ENCODE peak calls at places on chromosomes 1 and 21, in four cellular contexts. One of them, this sample, is unnamed.

GRCh38 chr1:235844776-235845175 is 21.9 kb downstream of the LYST start:
- DNase-seq in Right ventricle myocardium superior: no peak
- DNase-seq in activated T-helper 1 cell treated with Interleukin-2 at 50 U/mL for 16 hours: no peak
- DNase-seq in osteocyte: no peak
- DNase-seq in this sample: no peak

GRCh38 chr1:9651565-9652378 is at the start of gene PIK3CD:
- DNase-seq in Right ventricle myocardium superior: peak
- DNase-seq in activated T-helper 1 cell treated with Interleukin-2 at 50 U/mL for 16 hours: peak
- DNase-seq in osteocyte: no peak
- DNase-seq in this sample: peak

GRCh38 chr21:36282568-36283230 is 37.3 kb upstream of the MORC3 start:
- DNase-seq in Right ventricle myocardium superior: no peak
- DNase-seq in activated T-helper 1 cell treated with Interleukin-2 at 50 U/mL for 16 hours: no peak
- DNase-seq in osteocyte: no peak
- DNase-seq in this sample: no peak

GRCh38 chr1:46341222-46342083 is 846 bp downstream of the NSUN4 start:
- DNase-seq in Right ventricle myocardium superior: peak
- DNase-seq in activated T-helper 1 cell treated with Interleukin-2 at 50 U/mL for 16 hours: no peak
- DNase-seq in osteocyte: no peak
- DNase-seq in this sample: no peak

GRCh38 chr1:64933296-64934070 is 32.9 kb downstream of the JAK1 start:
- DNase-seq in Right ventricle myocardium superior: no peak
- DNase-seq in activated T-helper 1 cell treated with Interleukin-2 at 50 U/mL for 16 hours: no peak
- DNase-seq in osteocyte: no peak
- DNase-seq in this sample: no peak

GRCh38 chr1:79128726-79129125 is 122.2 kb upstream of the ADGRL4 start:
- DNase-seq in Right ventricle myocardium superior: no peak
- DNase-seq in activated T-helper 1 cell treated with Interleukin-2 at 50 U/mL for 16 hours: no peak
- DNase-seq in osteocyte: no peak
- DNase-seq in this sample: no peak

GRCh38 chr1:28898267-28898955 is 16.0 kb upstream of the EPB41 start:
- DNase-seq in Right ventricle myocardium superior: peak
- DNase-seq in activated T-helper 1 cell treated with Interleukin-2 at 50 U/mL for 16 hours: no peak
- DNase-seq in osteocyte: no peak
- DNase-seq in this sample: no peak

GRCh38 chr1:26530898-26531598 is 1.5 kb downstream of the RPS6KA1 start:
- DNase-seq in Right ventricle myocardium superior: no peak
- DNase-seq in activated T-helper 1 cell treated with Interleukin-2 at 50 U/mL for 16 hours: no peak
- DNase-seq in osteocyte: no peak
- DNase-seq in this sample: no peak

GRCh38 chr1:24705260-24706073 is 39.8 kb upstream of the CLIC4 start:
- DNase-seq in Right ventricle myocardium superior: peak
- DNase-seq in activated T-helper 1 cell treated with Interleukin-2 at 50 U/mL for 16 hours: no peak
- DNase-seq in osteocyte: no peak
- DNase-seq in this sample: no peak

GRCh38 chr1:84390231-84390630 is 8.1 kb upstream of the DNASE2B start:
- DNase-seq in Right ventricle myocardium superior: no peak
- DNase-seq in activated T-helper 1 cell treated with Interleukin-2 at 50 U/mL for 16 hours: no peak
- DNase-seq in osteocyte: no peak
- DNase-seq in this sample: no peak

GRCh38 chr1:231935856-231936255 is 309.3 kb downstream of the DISC1 start:
- DNase-seq in Right ventricle myocardium superior: no peak
- DNase-seq in activated T-helper 1 cell treated with Interleukin-2 at 50 U/mL for 16 hours: no peak
- DNase-seq in osteocyte: no peak
- DNase-seq in this sample: no peak

GRCh38 chr1:85465099-85465790 is at the start of gene DDAH1:
- DNase-seq in Right ventricle myocardium superior: peak
- DNase-seq in activated T-helper 1 cell treated with Interleukin-2 at 50 U/mL for 16 hours: no peak
- DNase-seq in osteocyte: no peak
- DNase-seq in this sample: no peak

GRCh38 chr1:90951009-90951408 is 70.8 kb downstream of the ZNF644 start:
- DNase-seq in Right ventricle myocardium superior: no peak
- DNase-seq in activated T-helper 1 cell treated with Interleukin-2 at 50 U/mL for 16 hours: no peak
- DNase-seq in osteocyte: no peak
- DNase-seq in this sample: no peak

GRCh38 chr1:233652536-233652935 is 38.6 kb downstream of the KCNK1 start:
- DNase-seq in Right ventricle myocardium superior: no peak
- DNase-seq in activated T-helper 1 cell treated with Interleukin-2 at 50 U/mL for 16 hours: no peak
- DNase-seq in osteocyte: no peak
- DNase-seq in this sample: no peak

GRCh38 chr1:9659328-9659727 is 7.8 kb downstream of the PIK3CD start:
- DNase-seq in Right ventricle myocardium superior: no peak
- DNase-seq in activated T-helper 1 cell treated with Interleukin-2 at 50 U/mL for 16 hours: no peak
- DNase-seq in osteocyte: no peak
- DNase-seq in this sample: no peak

GRCh38 chr1:2632561-2633361 is at the start of gene MMEL1:
- DNase-seq in Right ventricle myocardium superior: no peak
- DNase-seq in activated T-helper 1 cell treated with Interleukin-2 at 50 U/mL for 16 hours: no peak
- DNase-seq in osteocyte: no peak
- DNase-seq in this sample: no peak

GRCh38 chr1:228417061-228417460 is 400 bp upstream of the TRIM17 start:
- DNase-seq in Right ventricle myocardium superior: no peak
- DNase-seq in activated T-helper 1 cell treated with Interleukin-2 at 50 U/mL for 16 hours: no peak
- DNase-seq in osteocyte: no peak
- DNase-seq in this sample: no peak

GRCh38 chr1:107782192-107782845 is 182.7 kb downstream of the VAV3 start:
- DNase-seq in Right ventricle myocardium superior: no peak
- DNase-seq in activated T-helper 1 cell treated with Interleukin-2 at 50 U/mL for 16 hours: no peak
- DNase-seq in osteocyte: no peak
- DNase-seq in this sample: no peak

GRCh38 chr21:23067672-23068071 is 2069.5 kb downstream of the NCAM2 start:
- DNase-seq in Right ventricle myocardium superior: no peak
- DNase-seq in activated T-helper 1 cell treated with Interleukin-2 at 50 U/mL for 16 hours: no peak
- DNase-seq in osteocyte: no peak
- DNase-seq in this sample: no peak

GRCh38 chr1:195328681-195329080 is 1279.6 kb downstream of the KCNT2 start:
- DNase-seq in Right ventricle myocardium superior: no peak
- DNase-seq in activated T-helper 1 cell treated with Interleukin-2 at 50 U/mL for 16 hours: no peak
- DNase-seq in osteocyte: no peak
- DNase-seq in this sample: no peak

GRCh38 chr1:204301171-204301957 is 58.4 kb downstream of the PLEKHA6 start:
- DNase-seq in Right ventricle myocardium superior: peak
- DNase-seq in activated T-helper 1 cell treated with Interleukin-2 at 50 U/mL for 16 hours: no peak
- DNase-seq in osteocyte: no peak
- DNase-seq in this sample: no peak

GRCh38 chr1:208238710-208239517 is 5.3 kb downstream of the PLXNA2 start:
- DNase-seq in Right ventricle myocardium superior: no peak
- DNase-seq in activated T-helper 1 cell treated with Interleukin-2 at 50 U/mL for 16 hours: no peak
- DNase-seq in osteocyte: no peak
- DNase-seq in this sample: no peak

This sample was measured in T-helper 17 cell.